ENCODE peak calls at places on chromosomes 4 and X, in seven cellular contexts. One of them, this sample, is unnamed.

GRCh38 chrX:44062842-44063241 is 89.7 kb upstream of the NDP start:
- DNase-seq in MM.1S: no peak
- DNase-seq in HepG2: no peak
- DNase-seq in fibroblast of lung: peak
- DNase-seq in astrocyte: no peak
- DNase-seq in GM23248: peak
- DNase-seq in hepatocyte: no peak
- DNase-seq in this sample: peak

GRCh38 chrX:38192007-38192625 is 28.6 kb downstream of the SRPX start:
- DNase-seq in fibroblast of lung: peak
- DNase-seq in GM23248: peak
- DNase-seq in HepG2: no peak
- DNase-seq in hepatocyte: no peak
- DNase-seq in MM.1S: no peak
- DNase-seq in astrocyte: no peak
- DNase-seq in this sample: peak

GRCh38 chr4:158754385-158755180 is 14.2 kb upstream of the FNIP2 start:
- DNase-seq in astrocyte: peak
- DNase-seq in hepatocyte: no peak
- DNase-seq in HepG2: no peak
- DNase-seq in MM.1S: no peak
- DNase-seq in GM23248: peak
- DNase-seq in fibroblast of lung: peak
- DNase-seq in this sample: no peak

GRCh38 chrX:90617710-90618325 is 696.1 kb downstream of the TGIF2LX start:
- DNase-seq in HepG2: no peak
- DNase-seq in GM23248: no peak
- DNase-seq in hepatocyte: no peak
- DNase-seq in fibroblast of lung: no peak
- DNase-seq in MM.1S: no peak
- DNase-seq in astrocyte: no peak
- DNase-seq in this sample: no peak

GRCh38 chr4:89765966-89766365 is 71.0 kb downstream of the SNCA start:
- DNase-seq in fibroblast of lung: peak
- DNase-seq in hepatocyte: no peak
- DNase-seq in HepG2: no peak
- DNase-seq in MM.1S: no peak
- DNase-seq in GM23248: peak
- DNase-seq in astrocyte: peak
- DNase-seq in this sample: no peak

GRCh38 chr4:149645790-149646189 is 169.9 kb downstream of the IQCM start:
- DNase-seq in HepG2: no peak
- DNase-seq in GM23248: no peak
- DNase-seq in fibroblast of lung: no peak
- DNase-seq in astrocyte: no peak
- DNase-seq in MM.1S: no peak
- DNase-seq in hepatocyte: peak
- DNase-seq in this sample: peak

GRCh38 chr4:139665690-139666529 is at the start of gene MGST2:
- DNase-seq in fibroblast of lung: peak
- DNase-seq in astrocyte: peak
- DNase-seq in MM.1S: peak
- DNase-seq in hepatocyte: peak
- DNase-seq in GM23248: peak
- DNase-seq in HepG2: peak
- DNase-seq in this sample: peak

GRCh38 chrX:153387987-153388721 is 13.0 kb downstream of the PNMA6E start:
- DNase-seq in MM.1S: no peak
- DNase-seq in astrocyte: no peak
- DNase-seq in hepatocyte: no peak
- DNase-seq in fibroblast of lung: no peak
- DNase-seq in HepG2: no peak
- DNase-seq in GM23248: no peak
- DNase-seq in this sample: no peak

GRCh38 chrX:103550415-103551051 is 31.2 kb upstream of the RAB40A start:
- DNase-seq in MM.1S: no peak
- DNase-seq in astrocyte: no peak
- DNase-seq in HepG2: no peak
- DNase-seq in hepatocyte: no peak
- DNase-seq in fibroblast of lung: no peak
- DNase-seq in GM23248: peak
- DNase-seq in this sample: peak

GRCh38 chrX:25016361-25016671 is 551 bp upstream of the ARX start:
- DNase-seq in GM23248: no peak
- DNase-seq in HepG2: no peak
- DNase-seq in astrocyte: no peak
- DNase-seq in fibroblast of lung: no peak
- DNase-seq in MM.1S: no peak
- DNase-seq in hepatocyte: no peak
- DNase-seq in this sample: no peak

GRCh38 chrX:25015486-25016360 is at the start of gene ARX:
- DNase-seq in GM23248: peak
- DNase-seq in fibroblast of lung: peak
- DNase-seq in HepG2: peak
- DNase-seq in hepatocyte: peak
- DNase-seq in astrocyte: peak
- DNase-seq in MM.1S: no peak
- DNase-seq in this sample: no peak

GRCh38 chrX:25016938-25017598 is 1.3 kb upstream of the ARX start:
- DNase-seq in GM23248: no peak
- DNase-seq in MM.1S: no peak
- DNase-seq in fibroblast of lung: no peak
- DNase-seq in HepG2: no peak
- DNase-seq in astrocyte: no peak
- DNase-seq in hepatocyte: no peak
- DNase-seq in this sample: no peak

GRCh38 chrX:25018682-25019081 is 2.9 kb upstream of the ARX start:
- DNase-seq in hepatocyte: no peak
- DNase-seq in MM.1S: no peak
- DNase-seq in astrocyte: no peak
- DNase-seq in HepG2: no peak
- DNase-seq in GM23248: no peak
- DNase-seq in fibroblast of lung: no peak
- DNase-seq in this sample: no peak

DNA sequence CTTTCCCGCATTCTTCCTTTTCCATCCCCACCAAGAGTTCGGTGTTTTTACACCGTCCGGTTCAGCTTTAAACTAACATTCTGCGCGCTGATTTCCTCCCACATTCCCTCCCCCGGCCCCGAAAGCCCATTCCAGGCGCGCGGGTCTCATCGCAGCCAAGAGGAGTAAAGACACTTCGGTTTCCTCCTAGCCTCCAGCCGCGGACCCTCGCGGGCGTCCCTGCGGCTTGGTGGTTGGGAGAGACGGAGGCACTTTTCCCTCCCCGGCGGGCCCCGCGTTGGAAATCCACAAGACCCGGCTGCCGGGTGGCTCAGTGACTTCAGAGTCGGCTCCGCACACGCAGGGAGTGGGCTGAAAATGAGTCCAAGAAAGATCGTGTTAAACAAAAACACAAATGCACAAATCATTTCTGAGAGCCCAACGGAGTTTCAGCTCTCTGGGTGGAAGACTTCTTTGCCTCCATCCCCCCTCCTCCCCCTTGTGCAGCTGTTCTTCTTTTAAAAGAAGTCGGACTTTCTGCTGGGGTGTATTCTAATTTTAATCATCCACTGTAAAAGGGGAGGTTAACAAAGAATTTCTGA is 2.0 kb upstream of the ARX start:
- DNase-seq in HepG2: no peak
- DNase-seq in fibroblast of lung: no peak
- DNase-seq in astrocyte: no peak
- DNase-seq in hepatocyte: no peak
- DNase-seq in GM23248: no peak
- DNase-seq in MM.1S: no peak
- DNase-seq in this sample: no peak
- TF ChIP-seq EZH2 in HepG2: no peak
- TF ChIP-seq EZH2 in fibroblast of lung: peak
- TF ChIP-seq EZH2 in astrocyte: peak
- TF ChIP-seq EZH2 in hepatocyte: peak
- TF ChIP-seq EZH2 in GM23248: peak
- TF ChIP-seq EZH2 in MM.1S: no peak
- TF ChIP-seq EZH2 in this sample: no peak

GRCh38 chr4:46993075-46994006 is at the start of gene GABRA4:
- DNase-seq in HepG2: no peak
- DNase-seq in fibroblast of lung: peak
- DNase-seq in hepatocyte: peak
- DNase-seq in MM.1S: no peak
- DNase-seq in GM23248: peak
- DNase-seq in astrocyte: peak
- DNase-seq in this sample: no peak
- TF ChIP-seq EZH2 in HepG2: no peak
- TF ChIP-seq EZH2 in fibroblast of lung: no peak
- TF ChIP-seq EZH2 in hepatocyte: peak
- TF ChIP-seq EZH2 in MM.1S: no peak
- TF ChIP-seq EZH2 in GM23248: no peak
- TF ChIP-seq EZH2 in astrocyte: no peak
- TF ChIP-seq EZH2 in this sample: no peak

DNA sequence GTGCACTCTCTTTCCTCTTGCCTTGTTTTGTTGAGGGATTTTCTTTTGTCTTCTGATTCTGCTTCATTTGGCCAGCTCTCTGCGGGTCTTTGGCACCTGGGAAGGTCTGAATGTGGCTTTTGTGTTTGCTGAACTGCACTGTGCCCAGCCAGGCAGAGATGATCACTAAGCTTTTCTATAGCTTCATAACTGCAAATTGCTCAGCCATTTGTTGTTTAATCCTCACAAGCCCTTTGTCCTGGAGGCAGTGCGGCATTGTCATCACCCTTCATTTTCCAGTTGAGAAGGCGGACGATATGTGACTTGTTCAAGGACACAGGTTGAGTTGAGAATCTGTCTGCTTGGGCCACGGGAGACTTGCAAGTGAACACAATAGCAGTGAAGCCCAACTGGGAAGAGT is 46.0 kb upstream of the SFRP2 start:
- DNase-seq in HepG2: no peak
- DNase-seq in astrocyte: no peak
- DNase-seq in MM.1S: no peak
- DNase-seq in GM23248: no peak
- DNase-seq in hepatocyte: no peak
- DNase-seq in fibroblast of lung: no peak
- DNase-seq in this sample: no peak
- TF ChIP-seq EZH2 in HepG2: no peak
- TF ChIP-seq EZH2 in astrocyte: no peak
- TF ChIP-seq EZH2 in MM.1S: no peak
- TF ChIP-seq EZH2 in GM23248: no peak
- TF ChIP-seq EZH2 in hepatocyte: no peak
- TF ChIP-seq EZH2 in fibroblast of lung: no peak
- TF ChIP-seq EZH2 in this sample: no peak

GRCh38 chr4:25088342-25088952 is 57.7 kb upstream of the LGI2 start:
- DNase-seq in HepG2: no peak
- DNase-seq in astrocyte: peak
- DNase-seq in fibroblast of lung: peak
- DNase-seq in MM.1S: peak
- DNase-seq in hepatocyte: no peak
- DNase-seq in GM23248: peak
- DNase-seq in this sample: no peak
- TF ChIP-seq EZH2 in HepG2: no peak
- TF ChIP-seq EZH2 in astrocyte: no peak
- TF ChIP-seq EZH2 in fibroblast of lung: no peak
- TF ChIP-seq EZH2 in MM.1S: no peak
- TF ChIP-seq EZH2 in hepatocyte: no peak
- TF ChIP-seq EZH2 in GM23248: no peak
- TF ChIP-seq EZH2 in this sample: no peak

GRCh38 chrX:48697182-48697727 is 721 bp downstream of the SUV39H1 start:
- DNase-seq in MM.1S: no peak
- DNase-seq in HepG2: no peak
- DNase-seq in hepatocyte: no peak
- DNase-seq in fibroblast of lung: no peak
- DNase-seq in astrocyte: peak
- DNase-seq in GM23248: no peak
- DNase-seq in this sample: no peak
- TF ChIP-seq EZH2 in MM.1S: no peak
- TF ChIP-seq EZH2 in HepG2: no peak
- TF ChIP-seq EZH2 in hepatocyte: no peak
- TF ChIP-seq EZH2 in fibroblast of lung: no peak
- TF ChIP-seq EZH2 in astrocyte: no peak
- TF ChIP-seq EZH2 in GM23248: no peak
- TF ChIP-seq EZH2 in this sample: no peak